ENCODE peak calls at places on chromosomes 4 and X, in six cellular contexts. W is aorta, A is K562, P is mesendoderm, Q is fibroblast of lung, S is IMR-90. F is an unnamed sample.

GRCh38 chr4:7649741-7650531 is 215.2 kb upstream of the PSAPL1 start:
- DNase-seq in W (peak; percentile 78), A (peak; percentile 27), P (no peak), Q (peak; percentile 67), S (peak; percentile 95), F (no peak)

GRCh38 chrX:72203421-72203820 is 21.9 kb downstream of the PIN4 start:
- DNase-seq in W (no peak), A (no peak), P (no peak), Q (no peak), S (no peak), F (no peak)

GRCh38 chrX:129738466-129739308 is at the start of gene XPNPEP2:
- DNase-seq in W (no peak), A (no peak), P (peak; percentile 48), Q (peak; percentile 80), S (peak; percentile 18), F (peak; percentile 80)

GRCh38 chr4:73607375-73608026 is 12.7 kb downstream of the RASSF6 start:
- DNase-seq in W (no peak), A (no peak), P (no peak), Q (no peak), S (peak; percentile 36), F (no peak)

GRCh38 chrX:11566158-11566557 is 99.6 kb downstream of the ARHGAP6 start:
- DNase-seq in W (no peak), A (no peak), P (peak; percentile 9), Q (no peak), S (no peak), F (no peak)

GRCh38 chr4:36165256-36166005 is 78.9 kb downstream of the ARAP2 start:
- DNase-seq in W (no peak), A (no peak), P (no peak), Q (peak; percentile 17), S (peak; percentile 28), F (no peak)

GRCh38 chr4:22780797-22781196 is 88.1 kb downstream of the GBA3 start:
- DNase-seq in W (no peak), A (no peak), P (no peak), Q (no peak), S (no peak), F (no peak)

GRCh38 chrX:54992911-54993622 is 921 bp downstream of the PFKFB1 start:
- DNase-seq in W (no peak), A (peak; percentile 70), P (no peak), Q (no peak), S (no peak), F (no peak)

GRCh38 chrX:134821370-134821769 is 163.1 kb upstream of the PLAC1 start:
- DNase-seq in W (no peak), A (no peak), P (peak; percentile 89), Q (peak; percentile 54), S (peak; percentile 73), F (peak; percentile 52)

GRCh38 chr4:176153124-176153523 is 42.3 kb downstream of the SPATA4 start:
- DNase-seq in W (no peak), A (no peak), P (no peak), Q (no peak), S (no peak), F (no peak)

GRCh38 chr4:48343035-48343434 is 1.7 kb downstream of the SLAIN2 start:
- DNase-seq in W (no peak), A (no peak), P (no peak), Q (peak; percentile 20), S (no peak), F (no peak)

GRCh38 chr4:48347282-48347921 is 6.1 kb downstream of the SLAIN2 start:
- DNase-seq in W (no peak), A (no peak), P (no peak), Q (no peak), S (no peak), F (no peak)

GRCh38 chr4:48343531-48343930 is 2.2 kb downstream of the SLAIN2 start:
- DNase-seq in W (no peak), A (no peak), P (no peak), Q (peak; percentile 27), S (peak; percentile 22), F (no peak)

GRCh38 chr4:48345542-48345941 is 4.2 kb downstream of the SLAIN2 start:
- DNase-seq in W (no peak), A (no peak), P (no peak), Q (no peak), S (no peak), F (no peak)

GRCh38 chr4:48346594-48346993 is 5.3 kb downstream of the SLAIN2 start:
- DNase-seq in W (no peak), A (no peak), P (no peak), Q (peak; percentile 27), S (peak; percentile 51), F (no peak)
- H3K4me1 ChIP-seq in W (peaks cover 2% of the 10 kb centered on the region), A (peaks cover 17% of the 10 kb centered on the region), P (no peaks in the 10 kb centered on the region), Q (peaks cover 4% of the 10 kb centered on the region), S (peaks cover 6% of the 10 kb centered on the region), F (peaks cover 11% of the 10 kb centered on the region)

DNA sequence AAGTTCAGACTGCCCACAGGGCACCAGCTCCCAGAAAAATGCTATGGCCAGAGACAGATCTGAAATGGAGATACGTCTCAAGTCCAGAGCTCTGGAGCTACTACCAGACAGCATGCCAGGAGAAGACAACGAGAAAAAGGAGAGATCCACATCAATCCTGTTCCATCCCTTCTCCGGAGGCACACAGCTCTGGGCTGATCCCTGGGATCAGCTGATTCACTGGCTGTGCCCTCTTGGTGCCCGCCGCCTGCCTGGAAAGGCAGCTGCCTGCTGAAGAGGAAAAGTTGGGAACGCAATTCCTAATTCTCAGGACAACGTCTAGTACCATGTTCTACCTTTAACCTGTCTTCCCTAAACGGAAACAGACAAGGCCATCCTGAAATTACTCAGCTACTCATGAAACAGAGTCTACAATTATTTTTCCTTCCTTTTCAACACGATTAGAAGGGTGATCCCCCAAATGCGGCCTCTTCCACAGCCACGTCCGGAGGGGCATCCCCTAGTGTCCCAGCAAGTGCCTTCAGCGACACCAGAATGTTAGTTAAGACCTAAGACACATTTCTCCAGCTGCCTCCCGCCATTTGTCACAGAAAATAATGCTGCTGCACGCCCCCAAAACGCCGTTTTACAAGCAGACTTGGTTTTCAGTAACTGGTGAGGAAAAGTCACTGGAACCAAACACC is 2.4 kb downstream of the ZFYVE28 start:
- DNase-seq in W (no peak), A (no peak), P (no peak), Q (no peak), S (no peak), F (no peak)
- H3K4me3 ChIP-seq in W (no peak overlapping the region), A (peak overlapping the region; percentile 57), P (no peak overlapping the region), Q (no peak overlapping the region), S (no peak overlapping the region), F (no peak overlapping the region)

DNA sequence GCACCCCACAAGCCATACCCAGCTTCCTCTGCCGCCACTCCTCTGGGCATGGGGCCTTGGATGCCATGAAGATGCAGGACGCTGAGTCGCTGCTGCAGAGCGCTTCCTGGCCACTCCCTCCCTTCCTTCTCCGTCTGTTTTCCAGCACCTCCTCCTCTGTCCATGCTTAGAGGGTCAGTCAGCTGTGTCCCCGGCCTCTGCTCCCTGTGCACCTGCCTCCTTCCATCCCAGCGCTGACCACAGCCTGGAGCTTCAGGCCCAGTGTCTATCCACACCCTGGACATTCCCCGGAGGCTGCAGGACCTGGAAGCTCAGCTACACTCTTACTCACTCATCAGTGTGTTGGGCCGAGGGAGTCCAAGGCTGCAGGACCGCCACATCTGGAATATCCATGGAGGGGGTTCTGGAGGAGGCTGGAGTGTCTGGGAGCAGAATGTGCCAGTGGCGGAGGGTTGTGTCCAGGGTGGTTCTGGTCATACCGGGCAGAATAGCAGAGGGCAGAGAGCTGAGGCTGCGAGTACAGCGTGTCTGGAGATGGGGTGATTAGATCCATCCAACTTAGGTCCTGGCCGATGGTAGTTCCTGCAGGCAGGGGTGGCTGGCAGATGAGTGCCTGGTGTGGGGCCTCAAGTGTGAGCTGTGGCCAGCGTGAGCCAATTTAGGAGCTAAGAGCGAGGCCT is 58.6 kb upstream of the ADRA2C start:
- DNase-seq in W (peak; percentile 39), A (no peak), P (no peak), Q (no peak), S (no peak), F (peak; percentile 20)
- H3K27ac ChIP-seq in W (peak overlapping the region; percentile 18), A (no peak overlapping the region), P (no peak overlapping the region), Q (no peak overlapping the region), S (no peak overlapping the region), F (no peak overlapping the region)

GRCh38 chrX:13000311-13000811 is 25.5 kb downstream of the TMSB4X start:
- DNase-seq in W (peak; percentile 65), A (no peak), P (no peak), Q (no peak), S (no peak), F (peak; percentile 30)

GRCh38 chrX:13001097-13001496 is 26.2 kb downstream of the TMSB4X start:
- DNase-seq in W (no peak), A (no peak), P (no peak), Q (no peak), S (no peak), F (no peak)

GRCh38 chrX:12999422-12999821 is 24.5 kb downstream of the TMSB4X start:
- DNase-seq in W (no peak), A (no peak), P (no peak), Q (no peak), S (peak; percentile 32), F (no peak)

GRCh38 chrX:12996934-12997435 is 22.1 kb downstream of the TMSB4X start:
- DNase-seq in W (no peak), A (no peak), P (no peak), Q (no peak), S (no peak), F (no peak)

GRCh38 chrX:12997898-12998687 is 23.2 kb downstream of the TMSB4X start:
- DNase-seq in W (no peak), A (no peak), P (no peak), Q (no peak), S (no peak), F (no peak)
- H3K4me1 ChIP-seq in W (no peaks in the 10 kb centered on the region), A (peaks cover 2% of the 10 kb centered on the region), P (no peaks in the 10 kb centered on the region), Q (no peaks in the 10 kb centered on the region), S (no peaks in the 10 kb centered on the region), F (peaks cover 6% of the 10 kb centered on the region)

GRCh38 chr4:71107732-71108131 is 114.3 kb downstream of the DCK start:
- DNase-seq in W (no peak), A (no peak), P (no peak), Q (no peak), S (no peak), F (no peak)
- H3K4me3 ChIP-seq in W (no peak overlapping the region), A (no peak overlapping the region), P (no peak overlapping the region), Q (no peak overlapping the region), S (no peak overlapping the region), F (no peak overlapping the region)

GRCh38 chr4:140806175-140806574 is 50.0 kb upstream of the TBC1D9 start:
- DNase-seq in W (no peak), A (no peak), P (no peak), Q (no peak), S (no peak), F (no peak)
- H3K27ac ChIP-seq in W (no peak overlapping the region), A (no peak overlapping the region), P (no peak overlapping the region), Q (no peak overlapping the region), S (no peak overlapping the region), F (no peak overlapping the region)

DNA sequence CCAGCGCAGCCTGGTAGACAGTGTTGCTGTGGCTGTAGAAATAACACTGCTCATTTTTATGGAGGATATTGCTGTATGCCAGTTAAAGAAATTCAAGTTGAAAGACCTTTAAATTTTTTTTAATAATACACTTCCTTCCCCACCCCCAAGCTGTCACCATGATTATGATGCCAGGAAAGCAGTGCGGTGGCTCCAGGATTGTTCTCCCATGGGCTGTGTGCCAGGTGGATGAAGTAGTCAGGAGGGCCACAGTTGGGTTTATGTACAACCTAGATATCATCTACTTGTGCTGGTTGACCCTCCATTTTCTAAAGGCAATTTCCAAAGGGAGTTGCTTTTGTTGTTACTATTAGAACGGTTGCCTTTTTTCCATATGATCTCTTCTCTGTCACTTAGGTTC is 136.6 kb downstream of the AFF1 start:
- DNase-seq in W (no peak), A (no peak), P (no peak), Q (no peak), S (no peak), F (no peak)
- H3K4me1 ChIP-seq in W (peaks cover 2% of the 10 kb centered on the region), A (no peaks in the 10 kb centered on the region), P (peaks cover 4% of the 10 kb centered on the region), Q (peaks cover 8% of the 10 kb centered on the region), S (peaks cover 3% of the 10 kb centered on the region), F (peaks cover 6% of the 10 kb centered on the region)

GRCh38 chrX:126551725-126552312 is 795 bp downstream of the DCAF12L1 start:
- DNase-seq in W (no peak), A (no peak), P (no peak), Q (no peak), S (no peak), F (no peak)
- H3K4me3 ChIP-seq in W (no peak overlapping the region), A (no peak overlapping the region), P (no peak overlapping the region), Q (no peak overlapping the region), S (no peak overlapping the region), F (no peak overlapping the region)